ENCODE peak calls at places on chromosomes 12 and 14, in six cellular contexts. W is globus pallidus; J is activated CD4-positive, alpha-beta T cell treated with anti-CD3 and anti-CD28 coated beads, Interleukin-2, amount 50 U/mL, for 1 hour; V is EL; S is activated T-helper 1 cell treated with anti-CD3 and anti-CD28 coated beads, Interleukin-12 subunit alpha, Interleukin-12 subunit beta, Interleukin-2, Interleukin-4 antibody, amounts not matched to agents 30 ng/mL and 10 ng/mL and 1 ng/mL, durations not matched to agents 14 hours and 24 hours and 36 hours; C is LoVo. L is an unnamed sample.

GRCh38 chr12:72268386-72268785 is 3.8 kb upstream of the TRHDE start:
- DNase-seq in W (no peak), J (no peak), V (peak; percentile 21), S (no peak), C (no peak), L (no peak)

GRCh38 chr14:28744126-28744525 is 22.5 kb upstream of the FOXG1 start:
- DNase-seq in W (no peak), J (no peak), V (no peak), S (no peak), C (no peak), L (no peak)

GRCh38 chr14:95480109-95480886 is 36.2 kb downstream of the SYNE3 start:
- DNase-seq in W (no peak), J (peak; percentile 22), V (peak; percentile 55), S (peak; percentile 39), C (peak; percentile 29), L (peak; percentile 53)

GRCh38 chr12:44503329-44503728 is 372.8 kb downstream of the NELL2 start:
- DNase-seq in W (no peak), J (no peak), V (no peak), S (no peak), C (no peak), L (no peak)

GRCh38 chr12:52879394-52880351 is 25.2 kb downstream of the KRT8 start:
- DNase-seq in W (peak; percentile 79), J (peak; percentile 74), V (peak; percentile 88), S (peak; percentile 69), C (peak; percentile 91), L (peak; percentile 63)

GRCh38 chr14:54715811-54716210 is 148.9 kb downstream of the SAMD4A start:
- DNase-seq in W (no peak), J (no peak), V (no peak), S (no peak), C (no peak), L (no peak)

GRCh38 chr12:89825591-89826449 is 117.2 kb upstream of the ATP2B1 start:
- DNase-seq in W (no peak), J (no peak), V (peak; percentile 37), S (no peak), C (peak; percentile 82), L (no peak)

GRCh38 chr14:82403972-82404371 is 870.3 kb upstream of the SEL1L start:
- DNase-seq in W (no peak), J (no peak), V (no peak), S (no peak), C (no peak), L (no peak)

GRCh38 chr14:70810621-70811020 is 1.3 kb upstream of the MAP3K9 start:
- DNase-seq in W (no peak), J (no peak), V (no peak), S (no peak), C (no peak), L (no peak)